ENCODE peak calls at places on chromosomes 13 and 19, in eight cellular contexts. Q, Y, N, U, X, A, F and G are unnamed samples.
A peak's percentile ranks its signal among the peaks of the same experiment; 100 is the strongest.

GRCh38 chr13:99982021-99982740 is 597 bp downstream of the ZIC2 start:
- DNase-seq in Q (peak; percentile 77), Y (no peak), N (no peak), U (no peak), X (no peak), A (no peak), F (no peak), G (no peak)

GRCh38 chr13:60398949-60399589 is 2.0 kb downstream of the TDRD3 start:
- DNase-seq in Q (no peak), Y (no peak), N (no peak), U (peak; percentile 20), X (no peak), A (no peak), F (no peak), G (no peak)

GRCh38 chr19:913080-913748 is at the start of gene R3HDM4:
- DNase-seq in Q (peak; percentile 86), Y (peak; percentile 82), N (peak; percentile 80), U (peak; percentile 89), X (peak; percentile 65), A (peak; percentile 88), F (peak; percentile 61), G (peak; percentile 86)

GRCh38 chr19:4095488-4095844 is 28.5 kb downstream of the MAP2K2 start:
- DNase-seq in Q (no peak), Y (no peak), N (no peak), U (no peak), X (no peak), A (no peak), F (no peak), G (no peak)

GRCh38 chr13:42497798-42498197 is 76.2 kb upstream of the TNFSF11 start:
- DNase-seq in Q (no peak), Y (no peak), N (no peak), U (no peak), X (no peak), A (no peak), F (no peak), G (no peak)

GRCh38 chr13:104485571-104485970 is 1419.4 kb upstream of the SLC10A2 start:
- DNase-seq in Q (peak; percentile 5), Y (no peak), N (no peak), U (no peak), X (no peak), A (no peak), F (no peak), G (no peak)

GRCh38 chr19:49116544-49116943 is 2.4 kb downstream of the LIN7B start:
- DNase-seq in Q (no peak), Y (no peak), N (no peak), U (no peak), X (no peak), A (no peak), F (no peak), G (no peak)

GRCh38 chr13:20181180-20181579 is 11.6 kb downstream of the GJB2 start:
- DNase-seq in Q (no peak), Y (no peak), N (no peak), U (no peak), X (no peak), A (no peak), F (no peak), G (peak; percentile 26)

GRCh38 chr19:58170860-58171259 is 12.0 kb upstream of the ZNF274 start:
- DNase-seq in Q (no peak), Y (no peak), N (no peak), U (no peak), X (no peak), A (no peak), F (peak; percentile 19), G (no peak)

GRCh38 chr13:109874444-109874920 is 88.1 kb upstream of the IRS2 start:
- DNase-seq in Q (no peak), Y (no peak), N (no peak), U (no peak), X (no peak), A (no peak), F (no peak), G (no peak)

GRCh38 chr13:98927954-98928927 is 49.6 kb downstream of the DOCK9 start:
- DNase-seq in Q (no peak), Y (no peak), N (no peak), U (no peak), X (peak; percentile 40), A (no peak), F (no peak), G (peak; percentile 61)

GRCh38 chr19:30222993-30223865 is 149.0 kb upstream of the ZNF536 start:
- DNase-seq in Q (peak; percentile 78), Y (peak; percentile 67), N (no peak), U (no peak), X (no peak), A (no peak), F (no peak), G (peak; percentile 72)

GRCh38 chr19:54674021-54674617 is 11.3 kb downstream of the LILRB4 start:
- DNase-seq in Q (peak; percentile 55), Y (no peak), N (no peak), U (no peak), X (no peak), A (no peak), F (peak; percentile 49), G (no peak)

GRCh38 chr13:72458701-72459100 is 268.7 kb downstream of the MZT1 start:
- DNase-seq in Q (peak; percentile 38), Y (no peak), N (no peak), U (no peak), X (no peak), A (no peak), F (no peak), G (no peak)

GRCh38 chr19:56147307-56147706 is 6.2 kb downstream of the ZNF444 start:
- DNase-seq in Q (no peak), Y (no peak), N (no peak), U (no peak), X (no peak), A (no peak), F (no peak), G (no peak)

GRCh38 chr13:95485045-95485517 is 67.4 kb upstream of the CLDN10 start:
- DNase-seq in Q (no peak), Y (no peak), N (no peak), U (no peak), X (no peak), A (no peak), F (no peak), G (no peak)

GRCh38 chr19:47110521-47111080 is 3.0 kb downstream of the ZC3H4 start:
- DNase-seq in Q (peak; percentile 38), Y (no peak), N (no peak), U (no peak), X (no peak), A (no peak), F (no peak), G (no peak)

GRCh38 chr13:20285530-20285929 is 53.4 kb upstream of the GJB6 start:
- DNase-seq in Q (no peak), Y (no peak), N (no peak), U (no peak), X (no peak), A (no peak), F (no peak), G (no peak)

GRCh38 chr13:101059803-101060202 is 356.5 kb downstream of the NALCN start:
- DNase-seq in Q (no peak), Y (no peak), N (no peak), U (no peak), X (no peak), A (no peak), F (no peak), G (no peak)

GRCh38 chr13:23621316-23621645 is 51.1 kb downstream of the TNFRSF19 start:
- DNase-seq in Q (no peak), Y (no peak), N (no peak), U (no peak), X (no peak), A (no peak), F (peak; percentile 36), G (no peak)

GRCh38 chr19:11894851-11895250 is 7.3 kb downstream of the ZNF69 start:
- DNase-seq in Q (no peak), Y (no peak), N (no peak), U (no peak), X (no peak), A (no peak), F (no peak), G (no peak)
- H3K9me3 ChIP-seq in Q (peaks cover 26% of the 10 kb centered on the region), Y (peaks cover 38% of the 10 kb centered on the region), N (peaks cover 18% of the 10 kb centered on the region), U (peaks cover 31% of the 10 kb centered on the region), X (no peaks in the 10 kb centered on the region), A (peaks cover 16% of the 10 kb centered on the region), F (no peaks in the 10 kb centered on the region), G (peaks cover 90% of the 10 kb centered on the region)

DNA sequence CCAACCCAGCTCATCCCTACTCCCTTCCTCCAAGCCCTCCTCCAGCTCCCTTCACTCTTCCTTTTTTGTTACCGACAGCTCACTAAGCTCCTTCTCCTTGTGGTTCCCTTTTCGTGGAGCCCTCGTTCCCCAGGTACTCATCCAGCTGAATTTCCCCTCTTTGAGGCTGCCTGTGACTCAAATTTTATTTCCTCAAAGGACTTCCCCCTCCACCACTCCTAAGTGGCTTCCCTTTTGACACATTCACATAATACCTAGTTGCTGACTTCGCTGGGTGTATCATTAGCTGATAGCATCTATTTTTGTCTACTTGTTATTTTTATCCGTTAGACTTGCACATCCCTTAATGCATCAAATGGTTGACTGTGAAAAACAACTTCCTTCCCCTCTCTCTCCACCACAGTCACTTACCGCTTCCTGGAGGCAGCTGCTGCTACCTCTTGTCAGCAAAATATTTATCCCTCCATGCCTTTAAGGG is 14.5 kb downstream of the FFAR2 start:
- DNase-seq in Q (no peak), Y (no peak), N (no peak), U (peak; percentile 18), X (no peak), A (no peak), F (no peak), G (no peak)
- TF ChIP-seq CTCF in Q (no peak), Y (no peak), N (no peak), U (no peak), X (no peak), A (no peak), F (no peak), G (no peak)

DNA sequence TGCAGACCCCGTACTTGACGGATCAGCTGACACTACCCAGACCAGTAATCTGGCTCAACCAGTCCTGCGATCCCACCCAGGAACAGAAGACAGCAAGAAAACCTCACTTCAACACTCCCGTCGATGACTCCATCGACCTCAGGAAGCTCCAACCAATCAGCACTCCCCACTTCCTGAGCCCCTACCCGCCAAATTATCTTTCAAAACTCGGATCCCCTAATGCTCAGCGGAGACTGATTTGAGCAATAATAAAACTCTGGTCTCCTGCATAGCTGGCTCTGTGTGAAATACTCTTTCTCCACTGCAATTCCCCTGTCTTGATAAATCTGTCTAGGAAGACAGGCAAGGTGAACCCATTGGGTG is 1.2 kb downstream of the LSM4 start:
- DNase-seq in Q (no peak), Y (no peak), N (no peak), U (no peak), X (no peak), A (no peak), F (no peak), G (no peak)
- H3K4me3 ChIP-seq in Q (peak overlapping the region; percentile 73), Y (peak overlapping the region; percentile 82), N (no peak overlapping the region), U (no peak overlapping the region), X (peak overlapping the region; percentile 82), A (no peak overlapping the region), F (peak overlapping the region; percentile 60), G (peak overlapping the region; percentile 91)

DNA sequence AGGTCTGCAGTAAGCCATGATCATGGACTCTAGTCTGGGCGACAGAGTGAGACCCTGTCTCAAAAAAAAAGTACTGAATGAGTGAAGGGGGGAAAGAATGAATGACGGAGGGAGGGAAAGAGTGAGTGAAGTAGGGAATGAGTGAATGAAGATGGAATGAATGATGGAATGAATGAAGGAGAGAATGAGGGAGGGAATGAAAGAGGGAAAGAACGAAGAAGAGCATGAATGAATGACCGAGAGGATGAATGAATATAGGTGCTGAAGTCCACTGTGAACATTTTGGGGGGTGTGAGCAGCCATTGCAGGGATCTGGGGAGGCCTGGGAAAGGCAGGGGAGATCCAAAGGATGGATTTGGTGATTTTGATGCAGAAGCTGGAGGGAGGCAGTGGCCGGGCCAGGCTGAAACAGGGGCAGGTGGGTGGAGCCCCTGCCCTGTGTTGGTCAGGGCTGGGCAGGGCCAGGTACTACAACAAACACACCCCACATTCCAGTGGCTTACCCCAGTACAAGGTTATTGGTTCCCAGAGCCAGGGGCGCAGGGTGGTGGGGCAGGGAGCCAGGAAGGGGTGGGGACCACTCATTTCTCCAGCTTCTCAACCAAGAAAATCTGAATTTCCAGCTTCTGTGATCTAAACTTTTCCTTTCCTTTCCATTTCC is 14.3 kb downstream of the SLC27A1 start:
- DNase-seq in Q (no peak), Y (no peak), N (no peak), U (no peak), X (no peak), A (no peak), F (no peak), G (no peak)
- H3K9me3 ChIP-seq in Q (no peaks in the 10 kb centered on the region), Y (no peaks in the 10 kb centered on the region), N (no peaks in the 10 kb centered on the region), U (no peaks in the 10 kb centered on the region), X (no peaks in the 10 kb centered on the region), A (no peaks in the 10 kb centered on the region), F (no peaks in the 10 kb centered on the region), G (no peaks in the 10 kb centered on the region)